ENCODE peak calls at places on chromosome 11, in seven cellular contexts. I is trophoblast cell, B is PC-3, S is OCI-LY7, D is BJ, T is cardiac muscle cell, U is GM23248. L is an unnamed sample.

GRCh38 chr11:68468217-68468828 is 7.8 kb downstream of the PPP6R3 start:
- DNase-seq in B (no peak), U (no peak), D (no peak), T (no peak), I (no peak), S (peak), L (no peak)

GRCh38 chr11:134579709-134580634 is 167.9 kb upstream of the B3GAT1 start:
- DNase-seq in T (no peak), S (no peak), D (no peak), U (no peak), I (no peak), B (no peak), L (no peak)

GRCh38 chr11:69010964-69011623 is 2.0 kb downstream of the MRGPRF start:
- DNase-seq in I (peak), U (peak), D (no peak), B (no peak), T (peak), S (peak), L (peak)

GRCh38 chr11:11611381-11611780 is 10.4 kb downstream of the GALNT18 start:
- DNase-seq in U (no peak), S (no peak), B (no peak), I (no peak), T (no peak), D (no peak), L (no peak)

GRCh38 chr11:69605737-69606526 is 35.0 kb upstream of the CCND1 start:
- DNase-seq in U (no peak), B (no peak), I (no peak), D (no peak), T (no peak), S (no peak), L (no peak)

GRCh38 chr11:33633251-33634003 is 67.2 kb downstream of the C11orf91 start:
- DNase-seq in S (no peak), B (peak), T (peak), D (no peak), U (peak), I (peak), L (peak)

GRCh38 chr11:106827687-106828086 is 190.6 kb downstream of the GUCY1A2 start:
- DNase-seq in B (no peak), U (no peak), S (no peak), I (no peak), T (no peak), D (no peak), L (no peak)

GRCh38 chr11:1083621-1084551 is 9.2 kb downstream of the MUC2 start:
- DNase-seq in D (no peak), T (no peak), B (no peak), U (no peak), I (no peak), S (no peak), L (no peak)

GRCh38 chr11:111631666-111632039 is 29.4 kb downstream of the SIK2 start:
- DNase-seq in I (peak), D (peak), T (peak), B (peak), S (no peak), U (peak), L (peak)

GRCh38 chr11:115471367-115471766 is 32.8 kb downstream of the CADM1 start:
- DNase-seq in S (peak), I (no peak), T (no peak), D (no peak), U (no peak), B (no peak), L (peak)

GRCh38 chr11:108733479-108734116 is 68.7 kb downstream of the DDX10 start:
- DNase-seq in B (peak), U (peak), I (peak), D (peak), T (peak), S (no peak), L (peak)

GRCh38 chr11:70913715-70914231 is 338.6 kb downstream of the SHANK2 start:
- DNase-seq in S (no peak), B (no peak), T (no peak), U (no peak), D (no peak), I (no peak), L (no peak)

GRCh38 chr11:61972796-61973602 is 5.6 kb upstream of the FTH1 start:
- DNase-seq in I (peak), U (peak), T (no peak), D (peak), S (no peak), B (peak), L (peak)

GRCh38 chr11:88480217-88480616 is 142.7 kb upstream of the CTSC start:
- DNase-seq in D (peak), T (peak), S (no peak), U (peak), B (peak), I (peak), L (peak)

GRCh38 chr11:7278314-7278917 is 26.7 kb downstream of the SYT9 start:
- DNase-seq in U (peak), B (peak), D (no peak), S (peak), I (peak), T (peak), L (peak)

GRCh38 chr11:85299247-85299646 is 327.9 kb downstream of the DLG2 start:
- DNase-seq in B (peak), D (no peak), I (no peak), S (no peak), T (no peak), U (peak), L (no peak)

GRCh38 chr11:43504316-43504950 is 145.7 kb downstream of the TTC17 start:
- DNase-seq in U (peak), D (no peak), I (peak), S (peak), T (peak), B (peak), L (peak)

GRCh38 chr11:92253945-92254344 is 29.3 kb downstream of the FAT3 start:
- DNase-seq in D (no peak), I (no peak), U (peak), S (no peak), B (no peak), T (peak), L (no peak)

GRCh38 chr11:83061883-83062282 is 9.8 kb downstream of the RAB30 start:
- DNase-seq in S (peak), D (no peak), T (no peak), B (no peak), I (no peak), U (no peak), L (no peak)

GRCh38 chr11:1055990-1056771 is 18.5 kb upstream of the MUC2 start:
- DNase-seq in S (no peak), D (no peak), I (no peak), T (no peak), U (no peak), B (no peak), L (no peak)

GRCh38 chr11:100785148-100785983 is 98.3 kb downstream of the ARHGAP42 start:
- DNase-seq in B (no peak), I (no peak), T (peak), U (no peak), S (no peak), D (no peak), L (no peak)

GRCh38 chr11:6539748-6540268 is 42.7 kb downstream of the DNHD1 start:
- DNase-seq in D (no peak), T (no peak), S (no peak), U (no peak), I (no peak), B (no peak), L (no peak)

GRCh38 chr11:61682093-61682732 is 2.0 kb downstream of the DAGLA start:
- DNase-seq in B (peak), T (no peak), I (no peak), S (no peak), D (no peak), U (no peak), L (no peak)

GRCh38 chr11:79794484-79795393 is 353.9 kb upstream of the TENM4 start:
- DNase-seq in S (no peak), B (no peak), U (no peak), D (no peak), T (no peak), I (no peak), L (no peak)

GRCh38 chr11:77823775-77824174 is 2.8 kb downstream of the AAMDC start:
- DNase-seq in T (peak), B (no peak), U (peak), D (no peak), I (peak), S (no peak), L (peak)

GRCh38 chr11:88016392-88017020 is 158.7 kb downstream of the RAB38 start:
- DNase-seq in T (peak), I (peak), B (peak), U (peak), D (peak), S (peak), L (peak)

GRCh38 chr11:7548659-7549283 is 35.0 kb downstream of the PPFIBP2 start:
- DNase-seq in I (peak), B (peak), D (no peak), S (peak), U (no peak), T (no peak), L (no peak)

GRCh38 chr11:69598147-69598546 is 42.8 kb upstream of the CCND1 start:
- DNase-seq in S (peak), D (no peak), U (no peak), I (no peak), T (no peak), B (peak), L (no peak)

GRCh38 chr11:63508009-63508408 is 2.1 kb downstream of the LGALS12 start:
- DNase-seq in B (peak), D (no peak), I (no peak), S (peak), U (peak), T (peak), L (no peak)

DNA sequence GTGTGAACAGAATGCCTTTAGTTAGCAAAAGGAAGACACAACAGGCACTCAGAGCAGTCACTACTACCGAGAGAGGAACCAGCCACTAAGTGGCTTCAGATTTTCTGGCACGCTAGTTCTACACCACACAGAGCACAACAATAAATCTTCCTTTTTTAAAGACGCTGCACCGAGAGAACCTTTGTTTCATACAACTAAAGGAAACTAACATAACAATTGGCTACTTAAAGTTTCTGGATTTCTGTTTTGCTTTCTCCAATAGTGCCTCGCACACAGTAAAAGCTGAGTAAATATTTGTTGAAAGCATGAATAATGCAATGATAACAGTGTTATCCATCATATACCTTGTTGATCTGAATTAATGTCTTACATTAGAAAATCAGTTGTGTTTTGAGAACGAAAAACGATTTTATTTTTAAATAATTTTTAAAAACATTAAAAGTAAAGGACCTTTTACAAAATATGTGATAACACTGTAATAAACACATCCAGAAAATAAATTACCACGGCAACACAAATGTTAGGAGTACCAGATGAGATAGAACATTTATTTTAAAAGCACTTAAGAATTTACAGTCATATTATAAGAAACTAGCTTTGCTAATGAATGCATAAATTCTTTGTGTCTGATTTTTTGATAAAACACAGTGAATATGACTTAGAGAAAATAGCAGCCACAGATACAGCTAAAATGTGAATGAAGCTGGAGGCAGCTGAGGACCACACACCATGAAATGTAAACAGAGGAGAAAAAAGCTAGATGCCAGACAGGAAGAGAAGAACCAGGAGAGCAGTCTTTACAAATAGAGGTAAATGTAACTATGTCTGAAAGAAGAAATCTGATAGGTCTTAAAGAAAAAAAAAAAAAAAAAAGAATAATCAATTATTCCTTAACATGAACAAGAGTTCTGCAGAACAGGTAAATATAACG is 14.8 kb downstream of the CCDC34 start:
- DNase-seq in T (no peak), S (no peak), U (no peak), D (no peak), I (no peak), B (peak), L (no peak)
- H3K4me3 ChIP-seq in T (no peak), S (no peak), U (no peak), D (no peak), I (no peak), B (peak), L (no peak)

GRCh38 chr11:75150879-75151278 is at the start of gene SLCO2B1:
- DNase-seq in B (no peak), D (no peak), U (no peak), I (no peak), T (no peak), S (no peak), L (no peak)

GRCh38 chr11:75152090-75152489 is 1.2 kb downstream of the SLCO2B1 start:
- DNase-seq in D (no peak), B (no peak), U (no peak), I (no peak), S (no peak), T (no peak), L (no peak)

GRCh38 chr11:75150079-75150478 is 828 bp upstream of the SLCO2B1 start:
- DNase-seq in D (no peak), U (no peak), T (no peak), I (no peak), S (no peak), B (no peak), L (no peak)

GRCh38 chr11:75152651-75153553 is 2.0 kb downstream of the SLCO2B1 start:
- DNase-seq in I (peak), T (no peak), B (no peak), U (no peak), S (no peak), D (no peak), L (no peak)

DNA sequence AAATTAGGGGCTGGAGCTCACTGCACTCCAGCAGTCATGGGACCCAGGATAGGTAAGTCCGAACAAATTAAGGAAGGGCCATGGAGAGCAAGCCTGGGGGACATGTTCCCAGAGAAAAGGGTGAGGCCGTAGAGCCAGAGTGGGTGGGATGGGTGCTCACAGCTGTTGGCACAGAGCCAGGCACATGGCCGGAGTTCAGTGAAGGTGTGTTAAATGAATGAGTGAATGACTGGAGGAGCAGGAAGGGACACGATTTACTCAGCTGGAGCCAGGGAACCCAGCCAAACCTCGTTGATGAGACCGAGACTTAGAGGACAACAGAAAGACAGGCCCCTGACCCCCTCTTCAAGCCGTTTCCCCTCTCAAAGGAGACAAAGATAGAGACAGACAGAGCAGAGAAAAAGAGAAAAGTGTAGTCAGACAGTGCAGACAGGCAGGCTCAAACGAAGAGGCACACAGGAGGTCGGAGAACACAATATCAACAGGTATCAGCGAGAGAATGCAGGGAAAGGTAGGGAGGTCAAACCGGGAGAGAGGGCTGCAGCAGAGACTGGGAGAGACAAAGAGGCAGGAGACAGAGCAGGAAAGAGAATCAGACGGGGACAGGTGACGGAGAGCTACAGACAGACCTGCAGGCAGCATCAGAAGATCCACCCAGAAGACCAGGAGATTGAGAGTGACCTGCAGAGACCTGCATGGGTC is 590 bp downstream of the SLCO2B1 start:
- DNase-seq in T (no peak), U (no peak), B (no peak), I (no peak), S (no peak), D (no peak), L (no peak)
- H3K4me3 ChIP-seq in T (no peak), U (no peak), B (no peak), I (no peak), S (no peak), D (no peak), L (no peak)

DNA sequence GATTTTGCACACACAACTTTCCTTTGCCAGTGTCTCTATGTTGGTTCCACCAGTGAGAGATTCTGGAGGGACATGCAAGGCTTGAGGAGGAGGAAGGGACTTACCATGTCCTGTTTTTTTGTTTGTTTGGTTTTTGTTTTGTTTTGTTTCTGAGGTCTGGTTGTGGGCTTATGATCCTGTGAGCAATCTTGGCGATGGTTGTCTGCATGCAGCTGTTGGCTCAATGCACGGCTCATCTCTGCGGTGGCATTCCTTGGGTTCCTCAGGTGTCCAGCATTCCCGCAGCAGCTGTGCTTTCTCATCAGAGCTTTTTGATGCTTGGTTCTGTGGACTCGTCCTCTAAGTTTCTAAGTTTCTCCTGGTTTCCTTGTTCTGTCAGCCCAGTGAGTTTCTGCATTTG is 4.8 kb upstream of the NNMT start:
- DNase-seq in D (no peak), I (peak), S (no peak), B (no peak), T (peak), U (peak), L (peak)
- H3K4me3 ChIP-seq in D (no peak), I (no peak), S (no peak), B (no peak), T (no peak), U (peak), L (no peak)

GRCh38 chr11:2904153-2905052 is 18.8 kb upstream of the CDKN1C start:
- DNase-seq in S (no peak), D (no peak), T (no peak), I (no peak), B (peak), U (no peak), L (no peak)

GRCh38 chr11:2901196-2901796 is 15.7 kb upstream of the CDKN1C start:
- DNase-seq in D (no peak), T (no peak), B (no peak), U (no peak), I (no peak), S (no peak), L (no peak)

GRCh38 chr11:2902784-2903671 is 17.5 kb upstream of the CDKN1C start:
- DNase-seq in B (no peak), D (no peak), U (no peak), S (no peak), I (peak), T (no peak), L (no peak)

GRCh38 chr11:2901854-2902783 is 16.5 kb upstream of the CDKN1C start:
- DNase-seq in U (peak), S (peak), T (peak), D (peak), B (peak), I (peak), L (peak)

DNA sequence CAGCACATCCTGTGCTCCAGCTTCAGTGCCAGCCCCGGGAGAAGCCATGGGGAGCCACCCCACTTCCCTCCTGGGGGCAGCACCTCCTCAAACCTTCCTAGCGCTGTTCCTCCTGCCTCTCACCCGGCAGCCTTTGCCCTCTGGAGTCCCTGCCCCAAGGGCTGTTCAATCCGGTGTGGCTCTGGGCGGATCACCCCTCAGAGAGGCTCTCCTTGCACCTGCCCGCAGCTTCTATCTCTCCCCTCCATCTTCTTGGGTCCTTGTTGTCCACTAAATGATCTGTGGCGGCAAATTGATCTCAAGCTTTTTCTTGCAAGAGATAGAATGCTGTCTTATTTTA is 18.1 kb upstream of the CDKN1C start:
- DNase-seq in D (no peak), B (no peak), U (no peak), I (no peak), S (no peak), T (no peak), L (no peak)
- H3K4me3 ChIP-seq in D (no peak), B (no peak), U (no peak), I (no peak), S (no peak), T (no peak), L (no peak)

GRCh38 chr11:114065094-114065493 is 5.6 kb downstream of the ZBTB16 start:
- DNase-seq in U (no peak), I (no peak), B (no peak), T (no peak), D (no peak), S (no peak), L (no peak)
- H3K4me3 ChIP-seq in U (no peak), I (no peak), B (no peak), T (no peak), D (no peak), S (no peak), L (no peak)

L was measured in IMR-90.